ENCODE peak calls at places on chromosomes 4 and X, in five cellular contexts. N is stomach, D is K562, T is right lobe of liver, P is ascending aorta. Y is an unnamed sample. For H3K4me1, the result is how much of the 10 kb centered on the place peaks cover.

GRCh38 chrX:74449322-74449936 is 28.1 kb downstream of the SLC16A2 start:
- DNase-seq in N (peak), P (no peak), T (peak), D (no peak), Y (peak)

GRCh38 chr4:55758081-55758480 is 61.5 kb upstream of the EXOC1L start:
- DNase-seq in N (no peak), P (no peak), T (no peak), D (no peak), Y (no peak)

GRCh38 chr4:36665985-36666384 is 384.6 kb downstream of the DTHD1 start:
- DNase-seq in N (no peak), T (no peak), D (no peak), P (no peak), Y (no peak)

GRCh38 chr4:4980818-4981217 is 38.4 kb downstream of the CYTL1 start:
- DNase-seq in N (no peak), D (no peak), P (no peak), T (no peak), Y (no peak)

GRCh38 chr4:10161840-10162239 is 45.2 kb upstream of the WDR1 start:
- DNase-seq in D (no peak), P (no peak), T (no peak), N (no peak), Y (no peak)

GRCh38 chr4:56388311-56388710 is 1.0 kb upstream of the AASDH start:
- DNase-seq in N (no peak), T (no peak), D (no peak), P (no peak), Y (no peak)

GRCh38 chr4:134189949-134190348 is 11.6 kb downstream of the PABPC4L start:
- DNase-seq in P (no peak), T (no peak), N (no peak), D (no peak), Y (no peak)

GRCh38 chr4:145736241-145736831 is 56.4 kb downstream of the C4orf51 start:
- DNase-seq in D (no peak), T (peak), P (peak), N (peak), Y (no peak)

GRCh38 chr4:158856852-158857251 is 88.0 kb downstream of the FNIP2 start:
- DNase-seq in N (no peak), P (no peak), T (no peak), D (no peak), Y (no peak)

GRCh38 chrX:23752740-23753435 is 9.8 kb upstream of the ACOT9 start:
- DNase-seq in N (no peak), P (no peak), D (no peak), T (no peak), Y (no peak)

GRCh38 chr4:83516042-83516772 is 19.7 kb upstream of the GPAT3 start:
- DNase-seq in D (no peak), N (no peak), P (no peak), T (no peak), Y (peak)

GRCh38 chrX:14936561-14936960 is 63.3 kb downstream of the MOSPD2 start:
- DNase-seq in D (peak), P (no peak), N (no peak), T (no peak), Y (no peak)

GRCh38 chr4:158729716-158730559 is 6.7 kb upstream of the PPID start:
- DNase-seq in N (peak), D (no peak), P (no peak), T (peak), Y (no peak)

GRCh38 chr4:137367608-137368007 is 164.7 kb downstream of the PCDH18 start:
- DNase-seq in N (no peak), T (no peak), D (no peak), P (no peak), Y (peak)

GRCh38 chr4:94446386-94446785 is 5.4 kb upstream of the PDLIM5 start:
- DNase-seq in T (no peak), P (no peak), D (no peak), N (no peak), Y (no peak)

GRCh38 chr4:42637861-42638260 is 19.0 kb downstream of the ATP8A1 start:
- DNase-seq in P (no peak), T (no peak), N (no peak), D (no peak), Y (no peak)
- H3K4me1 ChIP-seq in P (under half), T (under half), N (under half), D (under half), Y (under half)

DNA sequence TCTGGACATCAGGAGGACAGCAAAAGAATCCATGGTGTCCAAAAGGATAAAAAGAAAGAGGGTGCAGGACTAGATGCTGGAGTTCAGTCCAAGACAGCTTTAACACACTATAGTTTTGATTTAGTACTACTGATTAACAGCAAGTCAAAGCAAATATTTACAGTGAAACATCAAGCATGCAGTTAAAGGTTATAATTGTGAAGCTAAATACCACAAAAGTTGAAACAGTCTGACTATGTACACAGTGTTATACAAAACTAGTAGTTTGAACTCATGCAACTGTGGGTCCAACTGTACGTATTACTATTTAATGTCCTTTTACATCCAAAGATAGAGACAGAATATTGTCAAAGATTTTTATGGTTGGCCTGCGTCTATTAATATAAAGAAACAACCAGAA is 57.6 kb downstream of the CHIC2 start:
- DNase-seq in N (no peak), P (no peak), T (no peak), D (no peak), Y (no peak)
- H3K4me3 ChIP-seq in N (no peak), P (no peak), T (no peak), D (no peak), Y (no peak)

DNA sequence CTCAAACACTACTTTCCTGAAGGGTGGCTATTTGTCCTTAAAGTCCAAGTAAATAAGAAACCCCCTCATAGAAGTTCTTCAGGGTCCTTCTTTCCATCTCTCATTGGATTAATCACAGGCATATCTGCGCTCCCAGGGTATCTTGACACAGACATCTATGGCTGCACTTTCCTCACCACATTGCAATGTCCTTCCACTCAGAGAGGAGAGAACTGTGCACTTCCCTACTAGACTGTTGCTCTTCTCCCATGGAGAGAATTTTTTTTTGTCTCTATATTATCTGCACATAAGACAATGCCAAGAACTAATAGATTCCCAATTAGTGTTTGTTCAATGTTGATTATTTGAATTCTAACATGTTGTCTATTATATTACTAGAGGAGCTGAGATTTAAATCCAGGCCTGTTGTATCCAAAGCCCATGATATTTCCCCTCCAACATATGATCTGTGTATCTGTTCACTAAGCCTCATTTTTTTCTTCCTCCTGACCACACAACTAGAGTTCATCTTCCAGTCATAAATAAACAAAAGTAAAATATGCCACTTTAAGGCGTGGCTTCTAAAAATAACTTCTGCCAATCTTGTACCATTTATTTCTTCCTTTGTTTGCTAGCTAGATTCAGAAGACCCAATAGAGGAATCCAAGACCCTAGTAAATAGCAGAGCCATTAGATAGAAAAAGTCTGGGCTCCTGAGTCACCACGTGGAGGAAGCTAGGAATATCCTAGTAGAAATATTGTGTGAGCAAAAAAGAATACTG is 61.5 kb upstream of the FAM241A start:
- DNase-seq in D (no peak), N (no peak), T (no peak), P (no peak), Y (no peak)
- H3K4me1 ChIP-seq in D (under half), N (under half), T (under half), P (under half), Y (under half)

DNA sequence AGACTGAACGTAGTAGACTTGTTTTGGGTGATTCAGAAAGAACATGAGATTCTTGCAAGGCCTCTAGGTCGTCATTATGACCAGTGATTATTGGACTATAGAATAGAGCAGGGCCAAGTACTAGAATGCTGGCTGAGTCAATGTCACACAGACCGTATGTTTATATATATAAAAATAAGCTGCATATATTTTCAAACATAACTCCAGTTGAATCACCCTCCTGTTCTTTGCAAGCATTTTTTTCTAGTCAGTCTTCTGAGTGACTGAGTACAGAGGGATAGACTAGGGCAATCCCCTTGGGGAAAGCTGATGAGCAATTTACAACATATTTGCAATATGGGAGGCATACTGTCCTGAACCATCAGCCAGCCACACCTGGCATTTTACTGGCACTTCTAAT is 48.4 kb upstream of the PRPS1 start:
- DNase-seq in N (no peak), T (no peak), P (no peak), D (no peak), Y (no peak)
- H3K4me3 ChIP-seq in N (no peak), T (no peak), P (no peak), D (no peak), Y (no peak)

GRCh38 chr4:168636040-168636439 is 139.2 kb downstream of the PALLD start:
- DNase-seq in D (no peak), N (no peak), T (no peak), P (no peak), Y (no peak)
- H3K4me1 ChIP-seq in D (under half), N (under half), T (under half), P (under half), Y (under half)

DNA sequence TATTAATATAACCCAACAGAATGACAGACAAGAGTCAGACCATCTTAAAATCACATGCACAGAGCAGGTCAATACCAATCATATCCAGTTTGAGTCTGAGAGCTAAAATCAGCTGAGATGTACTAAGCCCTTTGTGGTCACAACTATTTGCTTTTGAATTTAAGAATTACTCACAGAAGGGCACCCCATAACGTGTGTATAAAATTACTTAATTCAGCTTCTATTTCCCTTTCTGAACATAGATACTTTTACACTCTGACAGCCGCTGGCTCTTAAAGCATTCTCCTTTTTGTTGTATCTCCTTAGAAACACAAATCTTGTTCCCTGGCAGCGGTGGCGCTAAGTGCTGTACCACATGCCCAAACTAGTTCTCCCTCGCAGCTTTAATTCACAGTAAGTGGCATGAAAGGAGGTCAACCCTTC is 14.8 kb upstream of the PPARGC1A start:
- DNase-seq in N (no peak), T (no peak), P (no peak), D (no peak), Y (no peak)
- H3K4me3 ChIP-seq in N (no peak), T (no peak), P (no peak), D (no peak), Y (no peak)

Y was measured in keratinocyte.